ENCODE peak calls at places on chromosomes 2 and 18, in ten cellular contexts. One of them, this sample, is unnamed.

GRCh38 chr2:205637779-205638503 is 44.4 kb upstream of the NRP2 start:
- DNase-seq in HCEC 1CT: no peak
- DNase-seq in lung: no peak
- DNase-seq in smooth muscle cell of the brain vasculature: no peak
- DNase-seq in sciatic nerve: no peak
- DNase-seq in psoas muscle: no peak
- DNase-seq in HCT116: no peak
- DNase-seq in NCI-H1694 treated with DMSO at 0.1 percent for 48 hours: no peak
- DNase-seq in NCI-H2227 treated with DMSO at 0.1 percent for 48 hours: no peak
- DNase-seq in aorta: no peak
- DNase-seq in this sample: no peak

GRCh38 chr2:3638456-3638810 is 19.6 kb upstream of the ALLC start:
- DNase-seq in aorta: peak
- DNase-seq in sciatic nerve: peak
- DNase-seq in NCI-H1694 treated with DMSO at 0.1 percent for 48 hours: no peak
- DNase-seq in lung: no peak
- DNase-seq in NCI-H2227 treated with DMSO at 0.1 percent for 48 hours: no peak
- DNase-seq in smooth muscle cell of the brain vasculature: no peak
- DNase-seq in psoas muscle: no peak
- DNase-seq in HCEC 1CT: no peak
- DNase-seq in HCT116: no peak
- DNase-seq in this sample: no peak

GRCh38 chr18:9516437-9517064 is 41.2 kb downstream of the RALBP1 start:
- DNase-seq in HCEC 1CT: peak
- DNase-seq in aorta: no peak
- DNase-seq in psoas muscle: no peak
- DNase-seq in NCI-H2227 treated with DMSO at 0.1 percent for 48 hours: peak
- DNase-seq in HCT116: peak
- DNase-seq in lung: no peak
- DNase-seq in sciatic nerve: no peak
- DNase-seq in NCI-H1694 treated with DMSO at 0.1 percent for 48 hours: peak
- DNase-seq in smooth muscle cell of the brain vasculature: peak
- DNase-seq in this sample: peak

GRCh38 chr2:73823916-73824523 is 4.7 kb upstream of the STAMBP start:
- DNase-seq in NCI-H1694 treated with DMSO at 0.1 percent for 48 hours: peak
- DNase-seq in HCT116: peak
- DNase-seq in psoas muscle: no peak
- DNase-seq in HCEC 1CT: peak
- DNase-seq in sciatic nerve: no peak
- DNase-seq in lung: peak
- DNase-seq in NCI-H2227 treated with DMSO at 0.1 percent for 48 hours: peak
- DNase-seq in smooth muscle cell of the brain vasculature: peak
- DNase-seq in aorta: no peak
- DNase-seq in this sample: peak

GRCh38 chr2:218962859-218963492 is 3.5 kb downstream of the CDK5R2 start:
- DNase-seq in NCI-H2227 treated with DMSO at 0.1 percent for 48 hours: peak
- DNase-seq in NCI-H1694 treated with DMSO at 0.1 percent for 48 hours: peak
- DNase-seq in sciatic nerve: peak
- DNase-seq in HCT116: peak
- DNase-seq in psoas muscle: peak
- DNase-seq in smooth muscle cell of the brain vasculature: peak
- DNase-seq in aorta: peak
- DNase-seq in HCEC 1CT: no peak
- DNase-seq in lung: peak
- DNase-seq in this sample: peak

GRCh38 chr2:185970148-185970852 is 231.7 kb downstream of the FSIP2 start:
- DNase-seq in HCEC 1CT: peak
- DNase-seq in NCI-H2227 treated with DMSO at 0.1 percent for 48 hours: no peak
- DNase-seq in NCI-H1694 treated with DMSO at 0.1 percent for 48 hours: no peak
- DNase-seq in psoas muscle: no peak
- DNase-seq in aorta: no peak
- DNase-seq in smooth muscle cell of the brain vasculature: no peak
- DNase-seq in sciatic nerve: no peak
- DNase-seq in lung: no peak
- DNase-seq in HCT116: no peak
- DNase-seq in this sample: no peak

GRCh38 chr2:19256239-19256638 is 102.2 kb downstream of the OSR1 start:
- DNase-seq in smooth muscle cell of the brain vasculature: peak
- DNase-seq in aorta: no peak
- DNase-seq in NCI-H2227 treated with DMSO at 0.1 percent for 48 hours: no peak
- DNase-seq in psoas muscle: no peak
- DNase-seq in NCI-H1694 treated with DMSO at 0.1 percent for 48 hours: no peak
- DNase-seq in lung: no peak
- DNase-seq in HCT116: peak
- DNase-seq in HCEC 1CT: peak
- DNase-seq in sciatic nerve: no peak
- DNase-seq in this sample: no peak

GRCh38 chr2:70671059-70671685 is 96.8 kb downstream of the ADD2 start:
- DNase-seq in psoas muscle: no peak
- DNase-seq in HCEC 1CT: no peak
- DNase-seq in NCI-H2227 treated with DMSO at 0.1 percent for 48 hours: no peak
- DNase-seq in HCT116: no peak
- DNase-seq in smooth muscle cell of the brain vasculature: no peak
- DNase-seq in lung: no peak
- DNase-seq in sciatic nerve: no peak
- DNase-seq in aorta: no peak
- DNase-seq in NCI-H1694 treated with DMSO at 0.1 percent for 48 hours: no peak
- DNase-seq in this sample: no peak

GRCh38 chr18:62128157-62128556 is 58.7 kb downstream of the PIGN start:
- DNase-seq in HCT116: no peak
- DNase-seq in psoas muscle: no peak
- DNase-seq in sciatic nerve: no peak
- DNase-seq in NCI-H2227 treated with DMSO at 0.1 percent for 48 hours: no peak
- DNase-seq in aorta: no peak
- DNase-seq in NCI-H1694 treated with DMSO at 0.1 percent for 48 hours: no peak
- DNase-seq in HCEC 1CT: peak
- DNase-seq in lung: no peak
- DNase-seq in smooth muscle cell of the brain vasculature: no peak
- DNase-seq in this sample: no peak

GRCh38 chr2:172484253-172484652 is 56.9 kb downstream of the ITGA6 start:
- DNase-seq in NCI-H2227 treated with DMSO at 0.1 percent for 48 hours: peak
- DNase-seq in aorta: no peak
- DNase-seq in NCI-H1694 treated with DMSO at 0.1 percent for 48 hours: no peak
- DNase-seq in lung: no peak
- DNase-seq in HCEC 1CT: peak
- DNase-seq in psoas muscle: no peak
- DNase-seq in sciatic nerve: no peak
- DNase-seq in HCT116: no peak
- DNase-seq in smooth muscle cell of the brain vasculature: peak
- DNase-seq in this sample: no peak

GRCh38 chr2:55111570-55112228 is 61.4 kb upstream of the RTN4 start:
- DNase-seq in HCT116: peak
- DNase-seq in lung: peak
- DNase-seq in HCEC 1CT: peak
- DNase-seq in psoas muscle: peak
- DNase-seq in NCI-H1694 treated with DMSO at 0.1 percent for 48 hours: peak
- DNase-seq in smooth muscle cell of the brain vasculature: no peak
- DNase-seq in NCI-H2227 treated with DMSO at 0.1 percent for 48 hours: peak
- DNase-seq in aorta: peak
- DNase-seq in sciatic nerve: peak
- DNase-seq in this sample: no peak

GRCh38 chr2:195533771-195534642 is 123.0 kb upstream of the SLC39A10 start:
- DNase-seq in aorta: peak
- DNase-seq in smooth muscle cell of the brain vasculature: peak
- DNase-seq in HCT116: peak
- DNase-seq in psoas muscle: peak
- DNase-seq in lung: peak
- DNase-seq in sciatic nerve: no peak
- DNase-seq in NCI-H2227 treated with DMSO at 0.1 percent for 48 hours: no peak
- DNase-seq in HCEC 1CT: peak
- DNase-seq in NCI-H1694 treated with DMSO at 0.1 percent for 48 hours: no peak
- DNase-seq in this sample: peak

GRCh38 chr2:39437522-39438296 is 624 bp upstream of the MAP4K3 start:
- DNase-seq in NCI-H2227 treated with DMSO at 0.1 percent for 48 hours: no peak
- DNase-seq in aorta: peak
- DNase-seq in HCEC 1CT: peak
- DNase-seq in sciatic nerve: peak
- DNase-seq in NCI-H1694 treated with DMSO at 0.1 percent for 48 hours: peak
- DNase-seq in psoas muscle: peak
- DNase-seq in HCT116: peak
- DNase-seq in lung: peak
- DNase-seq in smooth muscle cell of the brain vasculature: no peak
- DNase-seq in this sample: peak

GRCh38 chr2:157197848-157198247 is 59.7 kb upstream of the GALNT5 start:
- DNase-seq in NCI-H1694 treated with DMSO at 0.1 percent for 48 hours: no peak
- DNase-seq in psoas muscle: no peak
- DNase-seq in HCEC 1CT: no peak
- DNase-seq in lung: no peak
- DNase-seq in aorta: no peak
- DNase-seq in sciatic nerve: no peak
- DNase-seq in smooth muscle cell of the brain vasculature: no peak
- DNase-seq in NCI-H2227 treated with DMSO at 0.1 percent for 48 hours: no peak
- DNase-seq in HCT116: no peak
- DNase-seq in this sample: no peak

GRCh38 chr2:68853035-68853434 is 18.2 kb downstream of the BMP10 start:
- DNase-seq in HCT116: no peak
- DNase-seq in psoas muscle: no peak
- DNase-seq in NCI-H2227 treated with DMSO at 0.1 percent for 48 hours: no peak
- DNase-seq in aorta: no peak
- DNase-seq in smooth muscle cell of the brain vasculature: no peak
- DNase-seq in NCI-H1694 treated with DMSO at 0.1 percent for 48 hours: no peak
- DNase-seq in lung: no peak
- DNase-seq in HCEC 1CT: peak
- DNase-seq in sciatic nerve: no peak
- DNase-seq in this sample: no peak

GRCh38 chr2:172229125-172229524 is 126.4 kb upstream of the DLX2 start:
- DNase-seq in psoas muscle: no peak
- DNase-seq in NCI-H1694 treated with DMSO at 0.1 percent for 48 hours: no peak
- DNase-seq in smooth muscle cell of the brain vasculature: no peak
- DNase-seq in sciatic nerve: no peak
- DNase-seq in HCEC 1CT: no peak
- DNase-seq in aorta: no peak
- DNase-seq in HCT116: no peak
- DNase-seq in NCI-H2227 treated with DMSO at 0.1 percent for 48 hours: no peak
- DNase-seq in lung: no peak
- DNase-seq in this sample: no peak

GRCh38 chr2:23645181-23645808 is 260.3 kb downstream of the KLHL29 start:
- DNase-seq in HCEC 1CT: no peak
- DNase-seq in sciatic nerve: no peak
- DNase-seq in lung: no peak
- DNase-seq in psoas muscle: no peak
- DNase-seq in NCI-H2227 treated with DMSO at 0.1 percent for 48 hours: no peak
- DNase-seq in HCT116: no peak
- DNase-seq in aorta: no peak
- DNase-seq in smooth muscle cell of the brain vasculature: no peak
- DNase-seq in NCI-H1694 treated with DMSO at 0.1 percent for 48 hours: no peak
- DNase-seq in this sample: no peak

GRCh38 chr2:120722211-120722602 is 13.5 kb upstream of the GLI2 start:
- DNase-seq in HCEC 1CT: no peak
- DNase-seq in sciatic nerve: no peak
- DNase-seq in NCI-H2227 treated with DMSO at 0.1 percent for 48 hours: no peak
- DNase-seq in aorta: no peak
- DNase-seq in lung: no peak
- DNase-seq in HCT116: no peak
- DNase-seq in NCI-H1694 treated with DMSO at 0.1 percent for 48 hours: no peak
- DNase-seq in psoas muscle: no peak
- DNase-seq in smooth muscle cell of the brain vasculature: no peak
- DNase-seq in this sample: no peak

GRCh38 chr2:38648107-38648761 is 17.7 kb upstream of the GALM start:
- DNase-seq in aorta: no peak
- DNase-seq in NCI-H1694 treated with DMSO at 0.1 percent for 48 hours: no peak
- DNase-seq in NCI-H2227 treated with DMSO at 0.1 percent for 48 hours: no peak
- DNase-seq in psoas muscle: no peak
- DNase-seq in lung: no peak
- DNase-seq in HCT116: no peak
- DNase-seq in sciatic nerve: no peak
- DNase-seq in smooth muscle cell of the brain vasculature: no peak
- DNase-seq in HCEC 1CT: peak
- DNase-seq in this sample: no peak

GRCh38 chr2:196546151-196546919 is 93.2 kb upstream of the CCDC150 start:
- DNase-seq in aorta: no peak
- DNase-seq in HCEC 1CT: no peak
- DNase-seq in sciatic nerve: no peak
- DNase-seq in NCI-H1694 treated with DMSO at 0.1 percent for 48 hours: no peak
- DNase-seq in smooth muscle cell of the brain vasculature: no peak
- DNase-seq in psoas muscle: no peak
- DNase-seq in lung: no peak
- DNase-seq in NCI-H2227 treated with DMSO at 0.1 percent for 48 hours: no peak
- DNase-seq in HCT116: no peak
- DNase-seq in this sample: no peak

GRCh38 chr2:240581811-240582210 is 4.7 kb upstream of the CAPN10 start:
- DNase-seq in HCEC 1CT: no peak
- DNase-seq in lung: no peak
- DNase-seq in HCT116: no peak
- DNase-seq in aorta: no peak
- DNase-seq in NCI-H1694 treated with DMSO at 0.1 percent for 48 hours: no peak
- DNase-seq in psoas muscle: no peak
- DNase-seq in smooth muscle cell of the brain vasculature: no peak
- DNase-seq in sciatic nerve: no peak
- DNase-seq in NCI-H2227 treated with DMSO at 0.1 percent for 48 hours: no peak
- DNase-seq in this sample: no peak

GRCh38 chr2:165499131-165499530 is 29.6 kb downstream of the CSRNP3 start:
- DNase-seq in lung: no peak
- DNase-seq in psoas muscle: no peak
- DNase-seq in NCI-H2227 treated with DMSO at 0.1 percent for 48 hours: no peak
- DNase-seq in smooth muscle cell of the brain vasculature: no peak
- DNase-seq in sciatic nerve: no peak
- DNase-seq in HCEC 1CT: no peak
- DNase-seq in NCI-H1694 treated with DMSO at 0.1 percent for 48 hours: no peak
- DNase-seq in aorta: no peak
- DNase-seq in HCT116: no peak
- DNase-seq in this sample: no peak

GRCh38 chr2:25256486-25256875 is 85.2 kb downstream of the DNMT3A start:
- DNase-seq in NCI-H2227 treated with DMSO at 0.1 percent for 48 hours: no peak
- DNase-seq in psoas muscle: no peak
- DNase-seq in sciatic nerve: no peak
- DNase-seq in NCI-H1694 treated with DMSO at 0.1 percent for 48 hours: no peak
- DNase-seq in HCEC 1CT: no peak
- DNase-seq in smooth muscle cell of the brain vasculature: no peak
- DNase-seq in HCT116: no peak
- DNase-seq in aorta: no peak
- DNase-seq in lung: no peak
- DNase-seq in this sample: no peak

GRCh38 chr2:160376576-160376975 is 117.0 kb downstream of the RBMS1 start:
- DNase-seq in sciatic nerve: no peak
- DNase-seq in NCI-H2227 treated with DMSO at 0.1 percent for 48 hours: no peak
- DNase-seq in lung: no peak
- DNase-seq in HCEC 1CT: peak
- DNase-seq in aorta: no peak
- DNase-seq in smooth muscle cell of the brain vasculature: no peak
- DNase-seq in NCI-H1694 treated with DMSO at 0.1 percent for 48 hours: no peak
- DNase-seq in HCT116: no peak
- DNase-seq in psoas muscle: no peak
- DNase-seq in this sample: no peak

GRCh38 chr2:240688563-240688919 is 3.1 kb upstream of the AQP12A start:
- DNase-seq in sciatic nerve: no peak
- DNase-seq in lung: no peak
- DNase-seq in aorta: no peak
- DNase-seq in smooth muscle cell of the brain vasculature: no peak
- DNase-seq in NCI-H1694 treated with DMSO at 0.1 percent for 48 hours: no peak
- DNase-seq in HCT116: no peak
- DNase-seq in NCI-H2227 treated with DMSO at 0.1 percent for 48 hours: no peak
- DNase-seq in psoas muscle: no peak
- DNase-seq in HCEC 1CT: no peak
- DNase-seq in this sample: no peak

GRCh38 chr2:3450385-3451031 is 68.8 kb downstream of the ADI1 start:
- DNase-seq in smooth muscle cell of the brain vasculature: no peak
- DNase-seq in lung: no peak
- DNase-seq in sciatic nerve: no peak
- DNase-seq in NCI-H1694 treated with DMSO at 0.1 percent for 48 hours: peak
- DNase-seq in aorta: peak
- DNase-seq in psoas muscle: no peak
- DNase-seq in NCI-H2227 treated with DMSO at 0.1 percent for 48 hours: no peak
- DNase-seq in HCT116: no peak
- DNase-seq in HCEC 1CT: no peak
- DNase-seq in this sample: no peak

GRCh38 chr2:160613466-160614153 is 120.0 kb upstream of the RBMS1 start:
- DNase-seq in psoas muscle: no peak
- DNase-seq in HCEC 1CT: peak
- DNase-seq in lung: no peak
- DNase-seq in aorta: no peak
- DNase-seq in NCI-H1694 treated with DMSO at 0.1 percent for 48 hours: no peak
- DNase-seq in sciatic nerve: no peak
- DNase-seq in NCI-H2227 treated with DMSO at 0.1 percent for 48 hours: no peak
- DNase-seq in smooth muscle cell of the brain vasculature: peak
- DNase-seq in HCT116: no peak
- DNase-seq in this sample: no peak

GRCh38 chr2:146037334-146037870 is 1517.5 kb upstream of the ZEB2 start:
- DNase-seq in psoas muscle: no peak
- DNase-seq in HCEC 1CT: no peak
- DNase-seq in smooth muscle cell of the brain vasculature: no peak
- DNase-seq in aorta: no peak
- DNase-seq in NCI-H2227 treated with DMSO at 0.1 percent for 48 hours: no peak
- DNase-seq in sciatic nerve: no peak
- DNase-seq in lung: no peak
- DNase-seq in NCI-H1694 treated with DMSO at 0.1 percent for 48 hours: no peak
- DNase-seq in HCT116: no peak
- DNase-seq in this sample: no peak